ENCODE peak calls at places on chromosomes 6 and 20, in six cellular contexts. J, D, G, W, B and A are unnamed samples.

GRCh38 chr6:118383924-118384323 is 164.2 kb upstream of the PLN start:
- DNase-seq in J (no peak), G (no peak), D (no peak), W (no peak), B (no peak), A (no peak)

GRCh38 chr6:129860901-129861665 is at the start of gene TMEM244:
- DNase-seq in W (no peak), B (no peak), J (no peak), G (peak; percentile 84), D (no peak), A (no peak)

GRCh38 chr6:105949939-105950582 is 136.1 kb upstream of the PRDM1 start:
- DNase-seq in D (no peak), G (no peak), B (no peak), W (no peak), J (no peak), A (no peak)

GRCh38 chr6:24720131-24720603 is 1.2 kb upstream of the C6orf62 start:
- DNase-seq in G (no peak), B (peak; percentile 83), J (peak; percentile 73), D (peak; percentile 74), W (peak; percentile 80), A (peak; percentile 57)

GRCh38 chr6:158782432-158783166 is 36.6 kb downstream of the EZR start:
- DNase-seq in G (no peak), D (no peak), B (no peak), W (no peak), J (no peak), A (no peak)

GRCh38 chr6:31556312-31556711 is 8.9 kb downstream of the NFKBIL1 start:
- DNase-seq in W (no peak), D (no peak), J (no peak), B (no peak), G (no peak), A (no peak)

GRCh38 chr6:22442826-22443225 is 126.5 kb upstream of the HDGFL1 start:
- DNase-seq in B (no peak), G (no peak), D (no peak), J (no peak), W (no peak), A (no peak)

GRCh38 chr6:108564178-108564577 is 3.5 kb downstream of the FOXO3 start:
- DNase-seq in J (peak; percentile 34), B (no peak), D (no peak), W (no peak), G (peak; percentile 86), A (no peak)

GRCh38 chr6:35034411-35035171 is 106.5 kb downstream of the TCP11 start:
- DNase-seq in B (peak; percentile 81), D (peak; percentile 70), G (no peak), W (no peak), J (no peak), A (no peak)

GRCh38 chr6:66522864-66523263 is 815.8 kb upstream of the EYS start:
- DNase-seq in B (no peak), W (no peak), J (no peak), G (no peak), D (no peak), A (no peak)

GRCh38 chr6:13431861-13432465 is 55.4 kb downstream of the GFOD1 start:
- DNase-seq in J (no peak), W (no peak), D (no peak), G (no peak), B (no peak), A (no peak)

GRCh38 chr6:99341862-99342455 is 7.5 kb downstream of the FAXC start:
- DNase-seq in D (no peak), B (no peak), G (no peak), W (no peak), J (no peak), A (no peak)

GRCh38 chr6:141552463-141552862 is 580.3 kb upstream of the GJE1 start:
- DNase-seq in W (no peak), J (no peak), B (no peak), G (no peak), D (no peak), A (peak; percentile 73)

GRCh38 chr20:33488201-33488600 is 1.7 kb upstream of the CBFA2T2 start:
- DNase-seq in D (no peak), J (no peak), G (no peak), B (no peak), W (no peak), A (no peak)

GRCh38 chr6:149012040-149012545 is 265.3 kb downstream of the UST start:
- DNase-seq in J (no peak), G (peak; percentile 99), D (no peak), B (no peak), W (no peak), A (no peak)

GRCh38 chr6:153858529-153858928 is 180.5 kb upstream of the OPRM1 start:
- DNase-seq in D (no peak), B (no peak), W (no peak), J (no peak), G (no peak), A (no peak)

GRCh38 chr6:5335020-5335419 is 73.7 kb downstream of the FARS2 start:
- DNase-seq in B (no peak), W (no peak), J (no peak), G (no peak), D (no peak), A (no peak)

GRCh38 chr20:19936801-19937583 is 80.2 kb upstream of the NAA20 start:
- DNase-seq in B (peak; percentile 59), G (no peak), W (peak; percentile 14), D (peak; percentile 63), J (no peak), A (no peak)

GRCh38 chr20:52411611-52412010 is 220.0 kb upstream of the ZFP64 start:
- DNase-seq in J (no peak), B (no peak), G (no peak), W (no peak), D (no peak), A (no peak)

GRCh38 chr6:150865406-150866146 is at the start of gene MTHFD1L:
- DNase-seq in G (peak; percentile 75), D (peak; percentile 86), B (peak; percentile 83), W (peak; percentile 85), J (peak; percentile 69), A (peak; percentile 72)

GRCh38 chr6:35469711-35470662 is 1.8 kb downstream of the RPL10A start:
- DNase-seq in D (no peak), G (no peak), W (no peak), J (no peak), B (no peak), A (no peak)

GRCh38 chr20:47232518-47232917 is 124.0 kb downstream of the ZMYND8 start:
- DNase-seq in B (no peak), J (no peak), W (no peak), D (no peak), G (no peak), A (no peak)

GRCh38 chr20:19658137-19658536 is 99.9 kb upstream of the RIN2 start:
- DNase-seq in D (no peak), W (peak; percentile 5), J (peak; percentile 76), B (no peak), G (no peak), A (no peak)

GRCh38 chr6:114334237-114334636 is 8.6 kb downstream of the HS3ST5 start:
- DNase-seq in J (no peak), B (no peak), D (no peak), G (no peak), W (no peak), A (no peak)

GRCh38 chr6:111899531-111899930 is 26.3 kb upstream of the FYN start:
- DNase-seq in G (no peak), D (no peak), J (no peak), B (no peak), W (no peak), A (no peak)

GRCh38 chr6:29851190-29851589 is 23.6 kb downstream of the HLA-G start:
- DNase-seq in W (no peak), G (no peak), D (no peak), B (no peak), J (no peak), A (no peak)